ENCODE peak calls at places on chromosomes 2 and 18, in seven cellular contexts. N is K562, J is HCT116, O is H1, F is SK-N-SH, T is GM12878, V is HepG2. L is an unnamed sample.

GRCh38 chr18:61820842-61821241 is 72.0 kb downstream of the RNF152 start:
- DNase-seq in N (no peak), J (no peak), O (no peak), F (no peak), T (no peak), V (no peak), L (no peak)

GRCh38 chr18:11458447-11458846 is 150.9 kb upstream of the SLC35G4 start:
- DNase-seq in N (no peak), J (no peak), O (no peak), F (no peak), T (no peak), V (no peak), L (no peak)

GRCh38 chr18:75162467-75162866 is 46.5 kb downstream of the PTGR3 start:
- DNase-seq in N (no peak), J (no peak), O (no peak), F (no peak), T (no peak), V (no peak), L (no peak)

GRCh38 chr2:215880970-215881369 is 132.4 kb downstream of the MREG start:
- DNase-seq in N (no peak), J (no peak), O (no peak), F (no peak), T (peak), V (no peak), L (no peak)

GRCh38 chr18:9088252-9088651 is 14.2 kb upstream of the NDUFV2 start:
- DNase-seq in N (no peak), J (no peak), O (no peak), F (no peak), T (no peak), V (no peak), L (no peak)

GRCh38 chr2:102783506-102784189 is 21.8 kb downstream of the TMEM182 start:
- DNase-seq in N (no peak), J (no peak), O (no peak), F (no peak), T (no peak), V (no peak), L (no peak)

GRCh38 chr2:121360566-121361300 is 75.7 kb upstream of the TFCP2L1 start:
- DNase-seq in N (no peak), J (no peak), O (no peak), F (no peak), T (no peak), V (no peak), L (peak)

GRCh38 chr2:216474925-216475670 is 23.5 kb upstream of the RPL37A start:
- DNase-seq in N (no peak), J (no peak), O (no peak), F (no peak), T (no peak), V (no peak), L (no peak)

GRCh38 chr2:1886405-1886992 is 142.2 kb upstream of the PXDN start:
- DNase-seq in N (peak), J (peak), O (peak), F (peak), T (no peak), V (peak), L (peak)

GRCh38 chr2:24058887-24059286 is 9.3 kb downstream of the FKBP1B start:
- DNase-seq in N (no peak), J (no peak), O (no peak), F (no peak), T (no peak), V (no peak), L (no peak)

GRCh38 chr18:49723648-49724180 is 89.6 kb downstream of the ACAA2 start:
- DNase-seq in N (no peak), J (peak), O (no peak), F (no peak), T (peak), V (peak), L (no peak)

GRCh38 chr2:213848631-213849030 is 562.2 kb upstream of the VWC2L start:
- DNase-seq in N (no peak), J (no peak), O (no peak), F (no peak), T (no peak), V (no peak), L (no peak)

GRCh38 chr2:112793449-112793978 is 9.2 kb upstream of the IL1A start:
- DNase-seq in N (no peak), J (no peak), O (no peak), F (no peak), T (no peak), V (no peak), L (no peak)

GRCh38 chr2:80028584-80028983 is 276.0 kb downstream of the LRRTM1 start:
- DNase-seq in N (no peak), J (no peak), O (no peak), F (no peak), T (no peak), V (no peak), L (no peak)

GRCh38 chr2:65316072-65316471 is 88.4 kb downstream of the ACTR2 start:
- DNase-seq in N (no peak), J (no peak), O (no peak), F (no peak), T (no peak), V (no peak), L (peak)

GRCh38 chr2:150019063-150019462 is 431.5 kb upstream of the MMADHC start:
- DNase-seq in N (no peak), J (no peak), O (no peak), F (no peak), T (no peak), V (no peak), L (no peak)

GRCh38 chr2:8588831-8589191 is 93.0 kb upstream of the ID2 start:
- DNase-seq in N (no peak), J (no peak), O (no peak), F (no peak), T (no peak), V (no peak), L (no peak)

GRCh38 chr2:97993926-97994325 is 1.8 kb downstream of the TMEM131 start:
- DNase-seq in N (no peak), J (no peak), O (no peak), F (no peak), T (no peak), V (no peak), L (no peak)

GRCh38 chr2:100642425-100642824 is 79.6 kb downstream of the PDCL3 start:
- DNase-seq in N (no peak), J (no peak), O (no peak), F (no peak), T (no peak), V (no peak), L (no peak)

GRCh38 chr2:85892216-85892944 is 3.6 kb upstream of the ST3GAL5 start:
- DNase-seq in N (no peak), J (no peak), O (no peak), F (no peak), T (no peak), V (no peak), L (no peak)

GRCh38 chr2:84243788-84244627 is 215.1 kb downstream of the SUCLG1 start:
- DNase-seq in N (no peak), J (no peak), O (no peak), F (no peak), T (no peak), V (no peak), L (no peak)

GRCh38 chr18:44917184-44917864 is 236.6 kb downstream of the SETBP1 start:
- DNase-seq in N (no peak), J (no peak), O (no peak), F (no peak), T (no peak), V (no peak), L (no peak)

GRCh38 chr2:216863029-216863428 is 3.2 kb upstream of the TNP1 start:
- DNase-seq in N (no peak), J (no peak), O (no peak), F (no peak), T (no peak), V (no peak), L (no peak)

GRCh38 chr2:167265722-167266121 is 377.4 kb downstream of the XIRP2 start:
- DNase-seq in N (no peak), J (no peak), O (no peak), F (no peak), T (no peak), V (no peak), L (no peak)

GRCh38 chr2:112031916-112032582 is 23.0 kb upstream of the TMEM87B start:
- DNase-seq in N (no peak), J (no peak), O (no peak), F (no peak), T (no peak), V (no peak), L (peak)

GRCh38 chr18:74351354-74351753 is 35.7 kb downstream of the C18orf63 start:
- DNase-seq in N (no peak), J (no peak), O (no peak), F (no peak), T (no peak), V (no peak), L (no peak)

GRCh38 chr2:127208313-127208712 is 11.8 kb downstream of the CYP27C1 start:
- DNase-seq in N (no peak), J (no peak), O (peak), F (no peak), T (no peak), V (no peak), L (peak)

GRCh38 chr2:28895189-28895893 is 874 bp downstream of the WDR43 start:
- DNase-seq in N (no peak), J (no peak), O (peak), F (no peak), T (no peak), V (peak), L (no peak)

GRCh38 chr2:191018048-191018447 is 4.1 kb upstream of the STAT1 start:
- DNase-seq in N (no peak), J (no peak), O (no peak), F (no peak), T (no peak), V (no peak), L (no peak)

GRCh38 chr2:121783180-121783579 is 27.7 kb downstream of the TSN start:
- DNase-seq in N (no peak), J (no peak), O (no peak), F (no peak), T (no peak), V (no peak), L (no peak)

GRCh38 chr2:121211251-121211650 is 73.8 kb downstream of the TFCP2L1 start:
- DNase-seq in N (no peak), J (no peak), O (no peak), F (peak), T (no peak), V (no peak), L (no peak)

GRCh38 chr18:36176177-36176584 is 11.1 kb upstream of the MOCOS start:
- DNase-seq in N (no peak), J (no peak), O (no peak), F (no peak), T (no peak), V (peak), L (no peak)

GRCh38 chr2:227813229-227813561 is 447 bp upstream of the CCL20 start:
- DNase-seq in N (no peak), J (no peak), O (no peak), F (no peak), T (no peak), V (no peak), L (no peak)

GRCh38 chr2:205686231-205687017 is 4.1 kb downstream of the NRP2 start:
- DNase-seq in N (no peak), J (no peak), O (peak), F (peak), T (no peak), V (no peak), L (no peak)

GRCh38 chr2:205685314-205686230 is 3.3 kb downstream of the NRP2 start:
- DNase-seq in N (no peak), J (no peak), O (peak), F (peak), T (no peak), V (no peak), L (no peak)

GRCh38 chr2:205688417-205689200 is 6.3 kb downstream of the NRP2 start:
- DNase-seq in N (no peak), J (no peak), O (peak), F (no peak), T (no peak), V (no peak), L (no peak)

GRCh38 chr2:205684871-205685313 is 2.6 kb downstream of the NRP2 start:
- DNase-seq in N (no peak), J (no peak), O (no peak), F (no peak), T (no peak), V (no peak), L (no peak)

GRCh38 chr2:205687018-205687956 is 5.0 kb downstream of the NRP2 start:
- DNase-seq in N (no peak), J (no peak), O (peak), F (no peak), T (no peak), V (no peak), L (no peak)
- TF ChIP-seq JUND in N (no peak), J (no peak), O (no peak), F (no peak), T (no peak), V (no peak), L (no peak)

DNA sequence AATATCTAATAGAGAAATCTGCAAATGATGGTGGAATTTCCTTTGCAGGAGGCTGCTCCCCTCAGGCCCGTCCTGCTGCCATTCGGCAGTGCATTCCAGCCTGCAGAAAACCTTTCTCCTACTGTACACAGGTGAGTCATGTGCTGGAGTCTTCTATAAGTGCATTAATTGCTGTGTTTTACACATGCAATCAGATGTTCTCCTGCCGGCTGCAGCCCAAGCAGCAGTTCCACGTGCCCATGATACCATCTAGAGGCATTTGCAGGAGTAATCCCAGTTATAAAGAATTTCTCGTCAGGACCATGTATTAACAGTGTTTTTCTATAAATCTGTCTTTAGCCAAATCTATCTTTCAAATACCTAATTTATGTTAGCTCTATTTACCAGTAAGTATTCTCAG is 304.7 kb upstream of the HNMT start:
- DNase-seq in N (no peak), J (no peak), O (no peak), F (peak), T (no peak), V (peak), L (no peak)
- TF ChIP-seq JUND in N (no peak), J (no peak), O (no peak), F (no peak), T (no peak), V (no peak), L (no peak)

GRCh38 chr18:3692113-3692621 is 242.2 kb downstream of the TGIF1 start:
- DNase-seq in N (no peak), J (no peak), O (no peak), F (no peak), T (no peak), V (peak), L (no peak)
- TF ChIP-seq JUND in N (no peak), J (no peak), O (no peak), F (no peak), T (no peak), V (no peak), L (no peak)

DNA sequence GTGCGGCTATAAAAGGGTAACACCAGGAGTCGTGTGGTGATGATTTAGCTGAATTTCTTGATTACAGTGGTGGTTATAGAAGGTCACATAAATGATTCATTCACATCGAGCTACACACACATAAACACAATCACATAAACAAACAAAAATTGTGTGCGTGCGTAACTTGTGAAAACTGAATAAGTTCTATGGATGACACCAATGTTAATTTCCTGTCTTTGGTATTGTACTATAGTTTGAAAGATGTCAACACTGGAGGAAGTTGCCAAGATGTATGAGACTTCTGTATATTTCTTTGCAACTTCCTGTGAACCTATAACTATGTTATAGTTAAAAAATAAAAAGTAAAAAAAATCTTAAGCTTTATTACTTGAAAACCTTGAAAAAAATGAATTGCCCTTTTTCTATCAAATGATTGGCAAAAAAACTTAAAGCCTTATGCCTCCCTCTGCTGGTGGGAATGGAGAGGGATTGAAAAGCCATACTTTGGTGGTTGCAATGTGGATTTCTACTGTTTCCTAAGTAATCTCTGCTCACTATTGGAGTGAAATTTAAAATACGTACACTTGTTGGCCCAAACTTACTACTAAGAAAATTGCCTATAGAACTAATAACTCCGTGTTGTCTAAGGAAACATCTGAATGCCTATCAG is 227.7 kb downstream of the RPIA start:
- DNase-seq in N (peak), J (no peak), O (no peak), F (peak), T (no peak), V (peak), L (no peak)
- TF ChIP-seq JUND in N (no peak), J (no peak), O (no peak), F (no peak), T (no peak), V (no peak), L (no peak)

GRCh38 chr2:143452817-143453462 is 323.7 kb downstream of the ARHGAP15 start:
- DNase-seq in N (no peak), J (no peak), O (no peak), F (no peak), T (no peak), V (no peak), L (no peak)

GRCh38 chr2:143455317-143455716 is 326.1 kb downstream of the ARHGAP15 start:
- DNase-seq in N (no peak), J (no peak), O (no peak), F (no peak), T (no peak), V (no peak), L (no peak)

GRCh38 chr2:143451622-143452021 is 322.4 kb downstream of the ARHGAP15 start:
- DNase-seq in N (no peak), J (no peak), O (no peak), F (no peak), T (no peak), V (no peak), L (no peak)
- TF ChIP-seq JUND in N (peak), J (no peak), O (no peak), F (peak), T (no peak), V (no peak), L (no peak)

DNA sequence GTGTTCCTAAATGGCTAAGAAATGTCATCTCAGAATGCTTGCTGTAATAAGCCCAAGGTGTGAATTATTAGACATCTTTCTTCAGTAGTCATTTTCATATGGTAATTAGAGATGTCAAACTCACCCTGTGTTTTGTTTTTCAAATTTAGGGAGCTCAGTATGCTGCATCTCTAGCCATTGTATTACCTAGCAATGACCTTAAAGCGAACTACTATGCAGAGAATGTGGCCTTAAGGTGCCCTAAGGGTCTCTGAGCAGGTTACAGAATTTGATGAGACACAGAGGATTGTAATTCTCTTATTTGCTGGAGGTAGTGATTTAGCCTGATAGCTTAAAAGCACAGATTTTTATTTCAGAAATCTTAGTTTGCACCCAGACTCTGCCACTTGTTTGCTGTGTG is 1052.6 kb upstream of the DDX18 start:
- DNase-seq in N (no peak), J (no peak), O (no peak), F (no peak), T (no peak), V (no peak), L (no peak)
- TF ChIP-seq JUND in N (no peak), J (no peak), O (no peak), F (no peak), T (no peak), V (no peak), L (no peak)

L was measured in T47D.